ENCODE peak calls at places on chromosomes 6 and 20, in ten cellular contexts. C, X, R, A, P, N, I, L, M and O are unnamed samples.

GRCh38 chr6:138815797-138816528 is 20.1 kb downstream of the ECT2L start:
- DNase-seq in C (no peak), X (no peak), R (peak; percentile 56), A (no peak), P (no peak), N (peak; percentile 64), I (no peak), L (no peak), M (no peak), O (peak; percentile 52)

GRCh38 chr20:44026932-44027685 is 112.5 kb downstream of the TOX2 start:
- DNase-seq in C (no peak), X (no peak), R (no peak), A (no peak), P (no peak), N (no peak), I (no peak), L (no peak), M (no peak), O (no peak)

GRCh38 chr6:305371-306206 is 13.3 kb downstream of the DUSP22 start:
- DNase-seq in C (no peak), X (no peak), R (peak; percentile 93), A (no peak), P (no peak), N (peak; percentile 59), I (no peak), L (no peak), M (no peak), O (no peak)

GRCh38 chr6:130740308-130740707 is 86.9 kb upstream of the SMLR1 start:
- DNase-seq in C (no peak), X (no peak), R (no peak), A (no peak), P (no peak), N (no peak), I (no peak), L (no peak), M (no peak), O (no peak)

GRCh38 chr20:48411265-48411664 is 416.5 kb downstream of the PREX1 start:
- DNase-seq in C (no peak), X (no peak), R (no peak), A (no peak), P (no peak), N (no peak), I (no peak), L (no peak), M (no peak), O (no peak)

GRCh38 chr6:9186148-9186547 is 750.8 kb upstream of the SLC35B3 start:
- DNase-seq in C (no peak), X (no peak), R (no peak), A (no peak), P (no peak), N (no peak), I (no peak), L (no peak), M (no peak), O (no peak)

GRCh38 chr20:2130668-2131067 is 29.0 kb downstream of the STK35 start:
- DNase-seq in C (no peak), X (no peak), R (no peak), A (no peak), P (no peak), N (no peak), I (no peak), L (no peak), M (no peak), O (no peak)

GRCh38 chr20:54115172-54115854 is 44.9 kb upstream of the BCAS1 start:
- DNase-seq in C (no peak), X (no peak), R (no peak), A (no peak), P (no peak), N (no peak), I (no peak), L (no peak), M (no peak), O (no peak)

GRCh38 chr20:17315491-17316231 is 88.8 kb downstream of the PCSK2 start:
- DNase-seq in C (no peak), X (no peak), R (no peak), A (no peak), P (no peak), N (peak; percentile 33), I (no peak), L (no peak), M (no peak), O (no peak)

GRCh38 chr6:26157150-26157837 is 70.1 kb downstream of the HFE start:
- DNase-seq in C (peak; percentile 37), X (peak; percentile 42), R (no peak), A (peak; percentile 53), P (no peak), N (no peak), I (peak; percentile 57), L (peak; percentile 54), M (peak; percentile 61), O (peak; percentile 34)

GRCh38 chr6:169095153-169095552 is 158.5 kb downstream of the THBS2 start:
- DNase-seq in C (no peak), X (no peak), R (no peak), A (no peak), P (no peak), N (no peak), I (no peak), L (no peak), M (no peak), O (no peak)

GRCh38 chr6:170475118-170475517 is 78.0 kb downstream of the PSMB1 start:
- DNase-seq in C (no peak), X (no peak), R (no peak), A (no peak), P (no peak), N (no peak), I (no peak), L (no peak), M (no peak), O (no peak)

GRCh38 chr6:81999826-82000225 is 247.3 kb upstream of the TENT5A start:
- DNase-seq in C (no peak), X (no peak), R (no peak), A (no peak), P (no peak), N (no peak), I (no peak), L (no peak), M (no peak), O (no peak)

GRCh38 chr20:37379967-37380828 is 34.3 kb downstream of the SRC start:
- DNase-seq in C (no peak), X (no peak), R (no peak), A (no peak), P (no peak), N (peak; percentile 16), I (no peak), L (no peak), M (no peak), O (no peak)

GRCh38 chr6:166277021-166277420 is 31.2 kb downstream of the PRR18 start:
- DNase-seq in C (no peak), X (no peak), R (no peak), A (peak; percentile 70), P (peak; percentile 54), N (no peak), I (no peak), L (no peak), M (no peak), O (no peak)